ENCODE peak calls at places on chromosome 7, in five cellular contexts. V, K, C, D and B are unnamed samples.

GRCh38 chr7:36153571-36154097 is 580 bp downstream of the EEPD1 start:
- DNase-seq in V (no peak), K (no peak), C (peak; percentile 39), D (peak; percentile 90), B (peak; percentile 19)

GRCh38 chr7:120996333-120996982 is 7.9 kb downstream of the CPED1 start:
- DNase-seq in V (peak; percentile 85), K (peak; percentile 94), C (peak; percentile 88), D (peak; percentile 87), B (peak; percentile 89)

GRCh38 chr7:119572132-119572531 is 700.8 kb upstream of the KCND2 start:
- DNase-seq in V (no peak), K (no peak), C (no peak), D (no peak), B (no peak)

GRCh38 chr7:55054252-55054651 is 35.4 kb downstream of the EGFR start:
- DNase-seq in V (no peak), K (no peak), C (no peak), D (no peak), B (no peak)

GRCh38 chr7:43664681-43665080 is 64.6 kb downstream of the COA1 start:
- DNase-seq in V (peak; percentile 7), K (no peak), C (no peak), D (no peak), B (no peak)

GRCh38 chr7:97357459-97357858 is 240.0 kb downstream of the SDHAF3 start:
- DNase-seq in V (no peak), K (no peak), C (no peak), D (no peak), B (no peak)

GRCh38 chr7:45590679-45591057 is 16.5 kb downstream of the ADCY1 start:
- DNase-seq in V (no peak), K (no peak), C (no peak), D (peak; percentile 62), B (no peak)

GRCh38 chr7:1564603-1565022 is 5.2 kb downstream of the PSMG3 start:
- DNase-seq in V (no peak), K (peak; percentile 36), C (no peak), D (peak; percentile 91), B (no peak)

GRCh38 chr7:101945034-101945758 is 127.8 kb downstream of the CUX1 start:
- DNase-seq in V (no peak), K (no peak), C (no peak), D (no peak), B (no peak)

GRCh38 chr7:140640727-140641531 is at the start of gene DENND2A:
- DNase-seq in V (peak; percentile 20), K (peak; percentile 52), C (peak; percentile 70), D (peak; percentile 93), B (no peak)

DNA sequence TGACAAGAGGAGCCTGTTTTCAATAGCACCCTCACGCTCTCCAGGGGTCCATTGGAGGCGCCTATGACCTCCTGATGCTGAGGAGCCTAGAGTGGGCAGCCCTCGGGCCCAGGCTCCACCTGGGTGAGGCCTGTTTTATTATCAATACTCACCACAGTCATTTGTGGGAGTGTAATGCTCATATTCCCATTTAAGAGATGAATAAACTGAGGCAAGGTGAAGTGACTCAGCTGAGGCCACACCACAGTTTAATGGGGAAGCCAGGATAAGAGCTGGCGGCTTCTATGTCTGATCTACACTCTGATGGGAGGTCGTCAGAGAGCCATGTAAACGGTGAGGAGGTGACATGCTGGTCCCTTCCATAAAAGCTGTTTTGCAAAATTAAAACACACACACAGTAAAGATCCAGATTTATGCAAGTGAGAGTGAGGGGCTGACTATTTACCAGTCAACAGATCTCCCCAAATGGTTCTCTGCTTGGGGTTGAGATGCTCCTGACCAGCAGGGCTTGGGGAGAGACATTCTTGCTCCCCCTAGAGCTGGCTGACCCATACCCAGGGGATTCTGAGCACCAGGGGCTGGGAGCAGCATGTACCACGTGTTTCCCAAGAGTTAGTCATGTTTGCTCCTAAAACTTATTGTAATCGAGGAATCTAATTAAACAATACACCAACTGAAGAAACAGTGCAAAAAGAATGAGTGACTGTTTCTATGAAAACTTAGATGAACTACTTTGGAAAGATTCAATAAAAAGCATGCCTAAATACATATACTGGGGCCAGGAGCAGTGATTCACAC is 81.0 kb upstream of the INSIG1 start:
- DNase-seq in V (peak; percentile 51), K (peak; percentile 52), C (no peak), D (peak; percentile 43), B (peak; percentile 33)
- TF ChIP-seq CTCF in V (peak; percentile 19), K (no peak), C (no peak), D (no peak), B (no peak)

GRCh38 chr7:155799514-155799913 is 12.7 kb downstream of the SHH start:
- DNase-seq in V (no peak), K (no peak), C (no peak), D (no peak), B (no peak)

GRCh38 chr7:155798673-155799439 is 13.4 kb downstream of the SHH start:
- DNase-seq in V (no peak), K (no peak), C (no peak), D (no peak), B (no peak)

GRCh38 chr7:155795951-155796350 is 16.3 kb downstream of the SHH start:
- DNase-seq in V (no peak), K (no peak), C (no peak), D (no peak), B (no peak)

GRCh38 chr7:155796381-155797261 is 15.6 kb downstream of the SHH start:
- DNase-seq in V (no peak), K (no peak), C (peak; percentile 63), D (no peak), B (peak; percentile 69)

GRCh38 chr7:155797262-155798250 is 14.7 kb downstream of the SHH start:
- DNase-seq in V (no peak), K (no peak), C (no peak), D (no peak), B (no peak)
- TF ChIP-seq CTCF in V (no peak), K (no peak), C (no peak), D (no peak), B (no peak)

GRCh38 chr7:47231627-47232026 is 350.3 kb downstream of the TNS3 start:
- DNase-seq in V (no peak), K (no peak), C (no peak), D (no peak), B (no peak)

GRCh38 chr7:47236480-47237208 is 345.3 kb downstream of the TNS3 start:
- DNase-seq in V (no peak), K (no peak), C (no peak), D (no peak), B (no peak)

GRCh38 chr7:47233996-47234395 is 347.9 kb downstream of the TNS3 start:
- DNase-seq in V (no peak), K (no peak), C (no peak), D (no peak), B (no peak)

GRCh38 chr7:47231081-47231480 is 350.8 kb downstream of the TNS3 start:
- DNase-seq in V (no peak), K (no peak), C (no peak), D (peak; percentile 67), B (no peak)

GRCh38 chr7:47232751-47233412 is 349.0 kb downstream of the TNS3 start:
- DNase-seq in V (no peak), K (no peak), C (no peak), D (no peak), B (peak; percentile 17)
- TF ChIP-seq CTCF in V (no peak), K (no peak), C (no peak), D (no peak), B (peak; percentile 21)

GRCh38 chr7:128946936-128947830 is 9.5 kb downstream of the IRF5 start:
- DNase-seq in V (no peak), K (no peak), C (no peak), D (no peak), B (no peak)
- TF ChIP-seq CTCF in V (no peak), K (peak; percentile 25), C (no peak), D (no peak), B (no peak)

GRCh38 chr7:111931016-111931517 is 275.1 kb downstream of the DOCK4 start:
- DNase-seq in V (peak; percentile 65), K (peak; percentile 32), C (no peak), D (no peak), B (peak; percentile 32)

GRCh38 chr7:111933614-111934013 is 272.6 kb downstream of the DOCK4 start:
- DNase-seq in V (no peak), K (no peak), C (no peak), D (no peak), B (peak; percentile 82)

GRCh38 chr7:111927383-111928019 is 278.7 kb downstream of the DOCK4 start:
- DNase-seq in V (no peak), K (no peak), C (no peak), D (no peak), B (no peak)

GRCh38 chr7:111931958-111932357 is 274.2 kb downstream of the DOCK4 start:
- DNase-seq in V (no peak), K (no peak), C (no peak), D (no peak), B (peak; percentile 13)

GRCh38 chr7:111929258-111929657 is 276.9 kb downstream of the DOCK4 start:
- DNase-seq in V (no peak), K (no peak), C (no peak), D (no peak), B (no peak)
- TF ChIP-seq CTCF in V (no peak), K (no peak), C (no peak), D (no peak), B (no peak)

GRCh38 chr7:28572321-28573058 is 160.2 kb downstream of the CREB5 start:
- DNase-seq in V (no peak), K (no peak), C (peak; percentile 25), D (no peak), B (no peak)
- TF ChIP-seq CTCF in V (no peak), K (no peak), C (no peak), D (no peak), B (no peak)

DNA sequence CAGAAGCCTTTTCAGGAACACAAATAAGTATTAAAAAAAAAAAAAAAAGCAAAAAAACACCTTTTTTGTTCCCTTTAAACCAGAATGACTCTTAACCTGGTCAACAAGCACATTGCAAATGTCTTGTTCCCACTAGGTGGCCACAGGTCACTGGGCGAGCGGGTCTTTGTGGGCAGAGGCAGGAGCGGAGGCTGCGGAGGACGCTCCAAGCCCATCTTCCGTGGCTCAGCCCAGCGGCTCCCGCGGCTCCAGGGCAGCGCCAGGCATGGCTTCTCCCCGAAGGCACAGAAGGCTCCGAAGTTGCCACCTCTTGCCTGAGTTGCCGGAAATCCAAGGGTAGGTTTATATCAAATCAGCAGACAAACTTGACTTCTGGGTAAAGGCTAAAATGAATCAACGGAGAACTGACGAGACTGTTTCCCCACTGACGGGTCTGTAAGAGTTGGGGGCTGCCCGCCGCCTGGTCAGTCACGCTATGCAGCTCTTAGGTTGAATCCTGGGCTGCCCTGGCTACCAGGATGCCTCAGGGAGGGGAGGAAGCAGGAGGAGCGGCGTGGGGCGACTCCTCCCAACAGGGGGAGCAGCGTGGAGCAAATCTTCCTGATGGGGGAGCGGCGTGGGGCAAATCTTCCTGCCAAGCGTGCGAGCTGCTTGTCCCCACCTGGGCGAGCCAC is 144.5 kb downstream of the PTPRN2 start:
- DNase-seq in V (no peak), K (no peak), C (no peak), D (peak; percentile 74), B (no peak)
- TF ChIP-seq CTCF in V (no peak), K (no peak), C (no peak), D (no peak), B (no peak)